ENCODE peak calls at places on chromosome X, in eight cellular contexts. K, G, D, T, B, M, N and J are unnamed samples.

GRCh38 chrX:57104921-57105398 is 16.4 kb downstream of the SPIN2B start:
- DNase-seq in N (no peak), D (no peak), T (no peak), B (no peak), G (no peak), K (no peak), M (no peak), J (no peak)

GRCh38 chrX:41085883-41086626 is 810 bp downstream of the USP9X start:
- DNase-seq in K (peak; percentile 30), G (peak; percentile 72), D (peak; percentile 45), B (peak; percentile 62), T (peak; percentile 17), N (peak; percentile 39), M (peak; percentile 65), J (peak; percentile 84)

GRCh38 chrX:110836982-110837381 is 41.4 kb upstream of the CHRDL1 start:
- DNase-seq in T (no peak), N (no peak), D (no peak), G (no peak), K (no peak), B (no peak), M (no peak), J (no peak)

GRCh38 chrX:71493111-71493613 is 39.7 kb upstream of the OGT start:
- DNase-seq in M (peak; percentile 13), K (peak; percentile 39), N (peak; percentile 69), G (no peak), B (no peak), D (no peak), T (no peak), J (no peak)

GRCh38 chrX:54747713-54748393 is 50.2 kb downstream of the ITIH6 start:
- DNase-seq in G (no peak), K (no peak), B (no peak), M (no peak), N (no peak), D (no peak), T (no peak), J (no peak)

GRCh38 chrX:137194164-137194563 is 160.4 kb upstream of the GPR101 start:
- DNase-seq in M (peak; percentile 36), G (peak; percentile 15), K (no peak), D (no peak), B (no peak), N (peak; percentile 27), T (no peak), J (no peak)

GRCh38 chrX:68284281-68284904 is 148.9 kb downstream of the OPHN1 start:
- DNase-seq in G (no peak), M (no peak), B (no peak), N (no peak), D (no peak), K (no peak), T (no peak), J (no peak)

GRCh38 chrX:41603591-41603990 is 85.2 kb upstream of the GPR34 start:
- DNase-seq in T (no peak), D (no peak), M (no peak), B (no peak), K (no peak), N (no peak), G (no peak), J (no peak)

GRCh38 chrX:41591906-41592305 is 96.9 kb upstream of the GPR34 start:
- DNase-seq in M (no peak), D (no peak), N (no peak), K (no peak), T (no peak), B (no peak), G (peak; percentile 32), J (no peak)

GRCh38 chrX:115690554-115691216 is 129.7 kb downstream of the PLS3 start:
- DNase-seq in N (peak; percentile 79), T (no peak), K (peak; percentile 83), B (peak; percentile 77), G (peak; percentile 60), M (peak; percentile 89), D (no peak), J (no peak)

GRCh38 chrX:7690842-7691241 is 152.1 kb upstream of the VCX start:
- DNase-seq in N (no peak), M (no peak), K (no peak), T (no peak), D (no peak), B (no peak), G (no peak), J (no peak)

GRCh38 chrX:150961631-150962030 is 21.5 kb upstream of the HMGB3 start:
- DNase-seq in T (no peak), D (no peak), K (no peak), B (no peak), M (no peak), N (no peak), G (no peak), J (no peak)

GRCh38 chrX:23754664-23755063 is 11.6 kb upstream of the ACOT9 start:
- DNase-seq in M (no peak), B (no peak), N (no peak), G (no peak), K (no peak), T (no peak), D (no peak), J (no peak)

GRCh38 chrX:139881572-139881971 is 51.3 kb downstream of the ATP11C start:
- DNase-seq in M (peak; percentile 68), K (peak; percentile 65), N (peak; percentile 59), D (no peak), G (no peak), B (peak; percentile 69), T (no peak), J (no peak)

GRCh38 chrX:20361081-20361889 is 94.6 kb upstream of the RPS6KA3 start:
- DNase-seq in G (no peak), N (peak; percentile 71), D (peak; percentile 21), T (no peak), K (peak; percentile 89), M (peak; percentile 65), B (peak; percentile 52), J (no peak)

GRCh38 chrX:69158166-69159040 is 6.8 kb downstream of the PJA1 start:
- DNase-seq in D (peak; percentile 60), T (no peak), K (peak; percentile 35), N (peak; percentile 83), M (peak; percentile 72), B (peak; percentile 84), G (peak; percentile 59), J (peak; percentile 73)

GRCh38 chrX:30865020-30865419 is 24.0 kb downstream of the TAB3 start:
- DNase-seq in M (peak; percentile 3), D (no peak), N (no peak), B (peak; percentile 1), T (no peak), K (no peak), G (no peak), J (no peak)

GRCh38 chrX:95484781-95485180 is 1199.9 kb upstream of the DIAPH2 start:
- DNase-seq in M (no peak), T (no peak), N (no peak), B (no peak), G (no peak), K (no peak), D (no peak), J (no peak)

GRCh38 chrX:131397891-131398290 is 108.8 kb upstream of the IGSF1 start:
- DNase-seq in G (no peak), T (no peak), M (no peak), N (no peak), B (no peak), D (no peak), K (no peak), J (no peak)
- H3K4me3 ChIP-seq in G (no peak overlapping the region), T (no peak overlapping the region), M (no peak overlapping the region), N (no peak overlapping the region), B (no peak overlapping the region), D (no peak overlapping the region), K (no peak overlapping the region), J (no peak overlapping the region)

DNA sequence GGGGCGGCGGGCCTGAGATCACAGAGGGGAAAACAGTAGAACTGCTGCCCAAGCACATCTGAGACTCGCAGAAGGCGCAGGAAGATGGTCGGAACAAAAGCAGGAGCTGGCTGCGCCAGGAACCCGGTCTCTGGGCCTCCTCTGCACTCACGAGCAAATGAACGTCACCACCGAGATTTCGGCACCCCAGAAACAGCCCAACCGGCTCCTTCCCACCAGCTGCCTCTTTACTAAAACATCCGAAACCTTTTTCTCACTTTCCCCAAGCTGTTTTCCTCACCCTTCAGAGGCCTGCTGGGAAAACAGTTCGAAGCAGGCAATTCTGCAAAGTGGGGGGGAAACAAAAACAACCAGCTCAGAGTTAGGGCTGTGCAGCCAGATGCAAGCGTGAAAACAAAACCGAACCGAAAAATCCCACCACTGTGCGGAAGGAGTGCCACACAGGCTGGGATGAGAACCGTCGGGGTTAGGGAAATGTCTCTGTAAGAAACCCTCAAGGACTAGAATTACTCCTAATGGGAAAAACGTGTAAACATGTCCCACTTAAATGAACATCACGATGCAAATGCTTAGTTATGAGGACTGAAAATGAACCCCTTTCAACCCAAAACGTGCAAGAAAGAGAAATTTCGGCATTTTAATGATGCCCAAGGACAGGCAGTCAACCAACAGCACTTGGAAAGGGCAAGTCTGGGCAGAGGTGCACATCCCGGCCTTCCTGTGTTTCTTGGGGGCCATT is 15.9 kb downstream of the DHRSX start:
- DNase-seq in M (peak; percentile 76), N (peak; percentile 71), B (no peak), K (peak; percentile 59), D (no peak), T (no peak), G (no peak), J (no peak)
- H3K4me3 ChIP-seq in M (peak overlapping the region; percentile 61), N (peak overlapping the region; percentile 41), B (no peak overlapping the region), K (peak overlapping the region; percentile 51), D (peak overlapping the region; percentile 52), T (peak overlapping the region; percentile 47), G (no peak overlapping the region), J (peak overlapping the region; percentile 61)

GRCh38 chrX:83509246-83509801 is 1.2 kb downstream of the POU3F4 start:
- DNase-seq in N (no peak), M (no peak), K (no peak), T (no peak), G (no peak), D (no peak), B (no peak), J (no peak)

GRCh38 chrX:83510466-83511181 is 2.5 kb downstream of the POU3F4 start:
- DNase-seq in M (no peak), D (no peak), G (no peak), B (no peak), K (no peak), N (no peak), T (no peak), J (no peak)

GRCh38 chrX:83512111-83512510 is 4.0 kb downstream of the POU3F4 start:
- DNase-seq in K (no peak), N (no peak), T (no peak), D (no peak), B (no peak), M (no peak), G (no peak), J (no peak)

GRCh38 chrX:83508526-83509245 is 596 bp downstream of the POU3F4 start:
- DNase-seq in M (no peak), D (no peak), N (no peak), K (no peak), G (no peak), B (no peak), T (no peak), J (no peak)

DNA sequence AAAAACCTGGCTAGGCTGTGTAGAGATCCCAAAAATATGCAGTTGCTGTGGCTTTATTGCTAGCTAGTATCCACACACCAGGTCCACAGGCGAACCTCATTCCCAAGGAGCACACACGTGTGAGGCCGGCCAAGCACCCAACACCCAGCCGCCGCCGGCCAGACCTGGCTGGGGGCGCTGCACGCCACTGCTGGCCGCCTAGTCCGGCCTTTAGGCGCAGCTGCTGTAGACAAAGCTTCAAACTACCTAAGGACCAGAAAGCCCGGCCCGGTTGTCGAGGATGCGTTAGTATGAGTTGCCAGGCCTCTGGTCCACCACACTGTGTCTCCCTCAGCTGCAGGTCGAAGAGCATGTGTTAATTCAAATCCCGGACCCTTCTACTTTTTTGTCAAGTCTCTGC is 3.1 kb downstream of the POU3F4 start:
- DNase-seq in N (no peak), D (no peak), B (no peak), K (no peak), G (no peak), M (no peak), T (no peak), J (no peak)
- H3K4me3 ChIP-seq in N (no peak overlapping the region), D (no peak overlapping the region), B (no peak overlapping the region), K (no peak overlapping the region), G (no peak overlapping the region), M (no peak overlapping the region), T (peak overlapping the region; percentile 49), J (no peak overlapping the region)

GRCh38 chrX:105323951-105324350 is 103.5 kb upstream of the TEX13A start:
- DNase-seq in N (peak; percentile 72), T (no peak), B (no peak), K (no peak), M (no peak), D (no peak), G (no peak), J (no peak)
- H3K4me3 ChIP-seq in N (peak overlapping the region; percentile 56), T (no peak overlapping the region), B (no peak overlapping the region), K (no peak overlapping the region), M (no peak overlapping the region), D (no peak overlapping the region), G (no peak overlapping the region), J (no peak overlapping the region)